ENCODE peak calls at places on chromosomes 5 and 9, in ten cellular contexts. T, U, M, P, R, X, Z, S, L and V are unnamed samples.

GRCh38 chr5:147369742-147370374 is 135.0 kb downstream of the STK32A start:
- DNase-seq in T (no peak), U (no peak), M (peak), P (no peak), R (no peak), X (no peak), Z (peak), S (no peak), L (no peak), V (no peak)

GRCh38 chr5:159819671-159820411 is 96.4 kb upstream of the ADRA1B start:
- DNase-seq in T (no peak), U (no peak), M (no peak), P (peak), R (no peak), X (peak), Z (no peak), S (peak), L (no peak), V (no peak)

GRCh38 chr9:106467113-106467846 is 395.7 kb upstream of the ZNF462 start:
- DNase-seq in T (no peak), U (no peak), M (no peak), P (no peak), R (no peak), X (no peak), Z (no peak), S (no peak), L (no peak), V (no peak)

GRCh38 chr5:2430606-2431005 is 320.9 kb downstream of the IRX2 start:
- DNase-seq in T (no peak), U (no peak), M (no peak), P (no peak), R (no peak), X (no peak), Z (no peak), S (no peak), L (no peak), V (no peak)

GRCh38 chr5:180636016-180636402 is 13.4 kb downstream of the FLT4 start:
- DNase-seq in T (no peak), U (no peak), M (no peak), P (no peak), R (no peak), X (no peak), Z (no peak), S (no peak), L (no peak), V (no peak)

GRCh38 chr5:135255461-135256178 is 143.4 kb downstream of the MACROH2A1 start:
- DNase-seq in T (no peak), U (no peak), M (no peak), P (no peak), R (no peak), X (no peak), Z (no peak), S (no peak), L (no peak), V (no peak)

GRCh38 chr5:170603578-170604565 is 100.1 kb downstream of the KCNIP1 start:
- DNase-seq in T (no peak), U (peak), M (peak), P (peak), R (no peak), X (peak), Z (peak), S (no peak), L (no peak), V (peak)

GRCh38 chr5:151216781-151217180 is 7.1 kb downstream of the CCDC69 start:
- DNase-seq in T (no peak), U (no peak), M (no peak), P (no peak), R (no peak), X (no peak), Z (no peak), S (no peak), L (no peak), V (no peak)

GRCh38 chr5:172167893-172168292 is 20.1 kb downstream of the STK10 start:
- DNase-seq in T (no peak), U (no peak), M (no peak), P (no peak), R (no peak), X (no peak), Z (no peak), S (no peak), L (no peak), V (no peak)

GRCh38 chr9:33366979-33367480 is 35.3 kb downstream of the AQP7 start:
- DNase-seq in T (no peak), U (no peak), M (no peak), P (no peak), R (no peak), X (no peak), Z (no peak), S (no peak), L (no peak), V (no peak)

GRCh38 chr9:96382839-96383164 is 709 bp downstream of the SLC35D2 start:
- DNase-seq in T (no peak), U (no peak), M (no peak), P (no peak), R (no peak), X (no peak), Z (no peak), S (no peak), L (no peak), V (no peak)

GRCh38 chr9:87516222-87516930 is 18.7 kb downstream of the DAPK1 start:
- DNase-seq in T (peak), U (no peak), M (no peak), P (no peak), R (no peak), X (peak), Z (no peak), S (peak), L (no peak), V (peak)

GRCh38 chr5:95471922-95472321 is 80.8 kb downstream of the FAM81B start:
- DNase-seq in T (no peak), U (no peak), M (no peak), P (no peak), R (no peak), X (no peak), Z (peak), S (no peak), L (no peak), V (no peak)

GRCh38 chr5:126967808-126968466 is 62.4 kb downstream of the MARCHF3 start:
- DNase-seq in T (no peak), U (no peak), M (no peak), P (no peak), R (no peak), X (no peak), Z (no peak), S (no peak), L (no peak), V (peak)

GRCh38 chr9:88478236-88478635 is 56.7 kb upstream of the NXNL2 start:
- DNase-seq in T (no peak), U (no peak), M (no peak), P (no peak), R (no peak), X (no peak), Z (peak), S (no peak), L (no peak), V (no peak)

GRCh38 chr9:96253059-96253696 is 48.8 kb downstream of the HSD17B3 start:
- DNase-seq in T (no peak), U (no peak), M (no peak), P (no peak), R (no peak), X (no peak), Z (no peak), S (no peak), L (no peak), V (peak)

GRCh38 chr5:147175516-147176097 is 59.2 kb upstream of the STK32A start:
- DNase-seq in T (no peak), U (no peak), M (no peak), P (no peak), R (no peak), X (no peak), Z (no peak), S (no peak), L (no peak), V (no peak)

GRCh38 chr5:39629946-39630345 is 205.2 kb upstream of the DAB2 start:
- DNase-seq in T (no peak), U (no peak), M (no peak), P (no peak), R (no peak), X (no peak), Z (no peak), S (no peak), L (no peak), V (no peak)

GRCh38 chr5:93421987-93422391 is 159.0 kb downstream of the NR2F1-AS1 start:
- DNase-seq in T (no peak), U (no peak), M (no peak), P (no peak), R (no peak), X (no peak), Z (no peak), S (no peak), L (no peak), V (no peak)

GRCh38 chr5:122259995-122260394 is 52.0 kb upstream of the SNCAIP start:
- DNase-seq in T (no peak), U (no peak), M (no peak), P (no peak), R (no peak), X (no peak), Z (peak), S (no peak), L (no peak), V (no peak)

GRCh38 chr5:137287564-137287963 is 211.6 kb downstream of the SPOCK1 start:
- DNase-seq in T (no peak), U (no peak), M (no peak), P (no peak), R (no peak), X (no peak), Z (no peak), S (no peak), L (no peak), V (no peak)

GRCh38 chr9:127185181-127185580 is 62.7 kb upstream of the ANGPTL2 start:
- DNase-seq in T (peak), U (no peak), M (no peak), P (no peak), R (no peak), X (no peak), Z (no peak), S (no peak), L (no peak), V (no peak)

GRCh38 chr9:69218166-69218565 is 44.1 kb downstream of the TJP2 start:
- DNase-seq in T (no peak), U (no peak), M (no peak), P (no peak), R (no peak), X (no peak), Z (no peak), S (no peak), L (no peak), V (no peak)

GRCh38 chr5:102971693-102972293 is 148.1 kb downstream of the GIN1 start:
- DNase-seq in T (no peak), U (no peak), M (peak), P (no peak), R (no peak), X (no peak), Z (peak), S (no peak), L (no peak), V (no peak)

GRCh38 chr5:36489505-36489904 is 116.9 kb upstream of the SLC1A3 start:
- DNase-seq in T (no peak), U (no peak), M (no peak), P (no peak), R (no peak), X (no peak), Z (no peak), S (no peak), L (no peak), V (no peak)

GRCh38 chr5:73498057-73498992 is at the start of gene BTF3:
- DNase-seq in T (peak), U (peak), M (peak), P (peak), R (peak), X (peak), Z (peak), S (peak), L (peak), V (peak)
- TF ChIP-seq POLR2A in T (no peak), U (peak), M (peak), P (peak), R (peak), X (peak), Z (peak), S (peak), L (peak), V (peak)

DNA sequence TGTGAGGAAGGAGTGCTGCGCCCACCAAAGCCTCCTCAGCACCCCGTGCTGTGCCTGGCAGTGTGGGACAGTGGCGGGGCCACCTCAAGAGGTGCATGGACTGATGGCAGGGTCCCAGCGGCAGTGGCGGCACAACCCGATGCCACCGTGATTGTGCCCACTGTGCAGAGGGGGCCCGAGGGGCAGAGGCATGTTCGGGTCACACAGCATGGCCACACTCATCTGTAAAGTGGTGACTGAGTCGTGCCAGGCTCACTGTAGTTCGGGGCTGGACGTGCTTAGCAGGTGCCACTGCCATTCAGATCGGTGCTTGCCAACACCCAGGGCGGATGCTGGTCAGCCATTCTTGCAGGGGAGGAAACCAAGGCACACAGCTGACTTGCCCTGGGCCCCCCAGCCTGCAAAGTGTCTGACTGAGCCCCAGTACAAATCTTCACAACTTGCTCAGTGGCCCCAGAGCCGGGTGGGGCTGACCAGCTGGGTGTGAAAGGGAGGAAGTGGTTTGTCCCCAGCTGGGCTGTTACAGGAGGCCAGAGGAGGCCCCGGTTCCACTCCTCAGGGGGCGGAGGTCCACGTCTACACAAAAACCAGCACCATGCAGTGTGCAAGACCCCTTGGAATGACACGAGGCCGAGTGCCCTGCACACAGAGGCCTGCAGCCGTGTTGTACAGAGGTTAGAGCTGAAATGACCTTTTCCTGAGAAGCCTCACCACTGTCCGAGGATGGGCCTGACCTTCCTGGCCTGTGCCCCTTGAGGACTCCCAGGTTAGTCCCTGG is 17.8 kb downstream of the FGD3 start:
- DNase-seq in T (peak), U (no peak), M (no peak), P (no peak), R (peak), X (no peak), Z (no peak), S (peak), L (no peak), V (peak)
- TF ChIP-seq POLR2A in T (no peak), U (no peak), M (no peak), P (no peak), R (no peak), X (no peak), Z (no peak), S (no peak), L (no peak), V (no peak)

GRCh38 chr5:177086918-177087706 is 397 bp downstream of the FGFR4 start:
- DNase-seq in T (peak), U (peak), M (peak), P (peak), R (no peak), X (no peak), Z (no peak), S (peak), L (no peak), V (peak)
- TF ChIP-seq POLR2A in T (no peak), U (no peak), M (peak), P (peak), R (no peak), X (no peak), Z (no peak), S (no peak), L (no peak), V (no peak)

GRCh38 chr9:85741875-85742629 is at the start of gene AGTPBP1:
- DNase-seq in T (peak), U (peak), M (peak), P (peak), R (peak), X (peak), Z (peak), S (peak), L (peak), V (peak)
- TF ChIP-seq POLR2A in T (no peak), U (no peak), M (no peak), P (peak), R (peak), X (no peak), Z (no peak), S (no peak), L (no peak), V (no peak)

GRCh38 chr9:123320814-123321213 is 35.2 kb upstream of the CRB2 start:
- DNase-seq in T (no peak), U (no peak), M (no peak), P (no peak), R (no peak), X (no peak), Z (no peak), S (no peak), L (no peak), V (no peak)

GRCh38 chr9:123323482-123324013 is 32.4 kb upstream of the CRB2 start:
- DNase-seq in T (no peak), U (no peak), M (no peak), P (no peak), R (no peak), X (no peak), Z (no peak), S (no peak), L (no peak), V (no peak)

GRCh38 chr9:123321874-123322770 is 33.9 kb upstream of the CRB2 start:
- DNase-seq in T (no peak), U (no peak), M (no peak), P (no peak), R (no peak), X (no peak), Z (no peak), S (no peak), L (no peak), V (no peak)

GRCh38 chr9:123324767-123325183 is 31.2 kb upstream of the CRB2 start:
- DNase-seq in T (no peak), U (no peak), M (no peak), P (no peak), R (no peak), X (no peak), Z (no peak), S (no peak), L (no peak), V (no peak)

GRCh38 chr9:123322771-123323481 is 33.1 kb upstream of the CRB2 start:
- DNase-seq in T (peak), U (peak), M (no peak), P (no peak), R (no peak), X (no peak), Z (no peak), S (no peak), L (no peak), V (no peak)
- TF ChIP-seq POLR2A in T (no peak), U (peak), M (no peak), P (no peak), R (no peak), X (no peak), Z (no peak), S (no peak), L (no peak), V (no peak)